ENCODE peak calls at places on chromosomes 1 and 21, in ten cellular contexts. Y is NCI-H2171; B is T47D; W is activated CD4-positive, CD25-positive, alpha-beta regulatory T cell; J is HCT116; C is stimulated activated CD4-positive, alpha-beta T cell treated with anti-CD3 and anti-CD28 coated beads, Interleukin-15, amount 100 ng/mL, for 1 hour; H is aorta; Q is endothelial cell; T is fibroblast of pulmonary artery; Z is dorsolateral prefrontal cortex. F is an unnamed sample.

GRCh38 chr1:50620680-50621329 is 197.6 kb upstream of the DMRTA2 start:
- DNase-seq in W (no peak), H (no peak), Y (no peak), Z (no peak), C (no peak), Q (no peak), J (peak), B (peak), T (peak), F (no peak)

GRCh38 chr1:2231667-2232254 is 3.6 kb downstream of the SKI start:
- DNase-seq in B (no peak), C (peak), W (peak), H (peak), Y (no peak), J (no peak), T (peak), Q (no peak), Z (peak), F (no peak)

GRCh38 chr1:206766251-206766856 is 4.2 kb upstream of the IL19 start:
- DNase-seq in T (peak), Q (no peak), H (peak), J (no peak), B (no peak), W (peak), Z (no peak), Y (no peak), C (peak), F (no peak)

GRCh38 chr21:45636921-45637646 is 6.4 kb upstream of the PCBP3 start:
- DNase-seq in Y (no peak), W (no peak), H (no peak), Z (no peak), B (no peak), Q (no peak), T (no peak), J (no peak), C (no peak), F (no peak)

GRCh38 chr1:230541306-230541705 is 101.0 kb upstream of the COG2 start:
- DNase-seq in B (no peak), W (no peak), Q (no peak), H (no peak), C (no peak), Z (no peak), J (no peak), T (no peak), Y (no peak), F (no peak)

GRCh38 chr1:68703921-68704354 is 207.1 kb upstream of the DEPDC1 start:
- DNase-seq in Q (no peak), W (no peak), T (no peak), C (no peak), H (no peak), J (no peak), Z (no peak), Y (no peak), B (no peak), F (no peak)

GRCh38 chr1:54872041-54872342 is 15.0 kb downstream of the DHCR24 start:
- DNase-seq in C (no peak), H (no peak), W (no peak), Q (no peak), Y (no peak), J (no peak), T (no peak), B (no peak), Z (no peak), F (no peak)

GRCh38 chr1:145992502-145992936 is 3.9 kb downstream of the TXNIP start:
- DNase-seq in Y (no peak), Q (no peak), Z (no peak), T (no peak), J (no peak), W (no peak), C (no peak), B (no peak), H (no peak), F (no peak)

GRCh38 chr1:172146149-172146850 is 274.2 kb upstream of the C1orf105 start:
- DNase-seq in T (peak), W (no peak), B (no peak), J (no peak), C (no peak), Q (no peak), H (no peak), Z (no peak), Y (no peak), F (no peak)

GRCh38 chr1:169610110-169610509 is 19.8 kb downstream of the SELP start:
- DNase-seq in B (no peak), Q (no peak), H (no peak), W (no peak), Z (no peak), Y (no peak), J (no peak), C (no peak), T (peak), F (no peak)

GRCh38 chr1:80462006-80462405 is 1338.7 kb upstream of the ADGRL2 start:
- DNase-seq in Q (no peak), H (no peak), T (no peak), J (no peak), C (no peak), Y (no peak), B (no peak), Z (no peak), W (no peak), F (no peak)

GRCh38 chr21:35344582-35344981 is 295.5 kb upstream of the RUNX1 start:
- DNase-seq in J (no peak), H (no peak), T (no peak), Q (no peak), W (no peak), Y (no peak), C (no peak), Z (no peak), B (no peak), F (no peak)

GRCh38 chr1:93692001-93692400 is 10.4 kb upstream of the BCAR3 start:
- DNase-seq in B (no peak), C (no peak), H (no peak), Q (no peak), W (no peak), J (no peak), Z (no peak), T (no peak), Y (no peak), F (no peak)

GRCh38 chr1:9086060-9086459 is 16.6 kb upstream of the SLC2A5 start:
- DNase-seq in Z (no peak), T (peak), Y (no peak), H (no peak), Q (no peak), C (no peak), J (no peak), W (no peak), B (no peak), F (no peak)

GRCh38 chr1:26570287-26570686 is 40.7 kb downstream of the RPS6KA1 start:
- DNase-seq in T (peak), Q (no peak), Y (no peak), C (no peak), J (no peak), B (no peak), H (peak), Z (no peak), W (no peak), F (no peak)

GRCh38 chr1:147496571-147496970 is 44.7 kb upstream of the BCL9 start:
- DNase-seq in Z (peak), Y (no peak), W (no peak), B (no peak), H (no peak), J (peak), T (peak), Q (peak), C (no peak), F (no peak)

GRCh38 chr1:217067642-217068041 is 344.4 kb upstream of the ESRRG start:
- DNase-seq in W (no peak), Y (no peak), T (no peak), Q (no peak), B (no peak), C (no peak), H (no peak), Z (no peak), J (no peak), F (no peak)

GRCh38 chr1:110229348-110230001 is 19.4 kb downstream of the KCNC4 start:
- DNase-seq in C (no peak), Q (no peak), J (no peak), H (no peak), Z (peak), T (no peak), W (no peak), Y (no peak), B (no peak), F (no peak)

GRCh38 chr1:157047064-157047410 is 1.5 kb upstream of the ARHGEF11 start:
- DNase-seq in H (no peak), C (no peak), T (no peak), B (no peak), Q (no peak), Y (no peak), Z (no peak), W (no peak), J (no peak), F (no peak)

GRCh38 chr1:6212193-6212959 is 6.5 kb downstream of the RNF207 start:
- DNase-seq in C (no peak), T (no peak), W (no peak), B (no peak), J (no peak), H (no peak), Y (no peak), Z (no peak), Q (no peak), F (no peak)

GRCh38 chr1:101376121-101377095 is 139.6 kb downstream of the S1PR1 start:
- DNase-seq in J (no peak), T (peak), Y (no peak), Q (no peak), W (no peak), B (no peak), C (no peak), Z (no peak), H (no peak), F (no peak)

GRCh38 chr1:10507111-10507879 is 32.5 kb downstream of the PEX14 start:
- DNase-seq in Z (no peak), T (peak), B (no peak), W (peak), J (peak), H (peak), C (no peak), Q (peak), Y (peak), F (no peak)

GRCh38 chr1:193079187-193079586 is 19.8 kb downstream of the RO60 start:
- DNase-seq in Q (no peak), J (no peak), C (no peak), Z (no peak), Y (no peak), T (no peak), W (no peak), H (no peak), B (no peak), F (no peak)